ENCODE peak calls at places on chromosomes 3 and 15, in eight cellular contexts. One of them, this sample, is unnamed.

GRCh38 chr3:179682681-179683080 is 29.8 kb downstream of the USP13 start:
- DNase-seq in tibial artery: no peak
- DNase-seq in body of pancreas: no peak
- DNase-seq in AG10803: no peak
- DNase-seq in suprapubic skin: no peak
- DNase-seq in spleen: no peak
- DNase-seq in pancreas: no peak
- DNase-seq in D721Med: no peak
- DNase-seq in this sample: no peak

GRCh38 chr15:56732135-56732880 is 1.0 kb downstream of the ZNF280D start:
- DNase-seq in D721Med: no peak
- DNase-seq in tibial artery: no peak
- DNase-seq in pancreas: peak
- DNase-seq in suprapubic skin: no peak
- DNase-seq in spleen: no peak
- DNase-seq in AG10803: peak
- DNase-seq in body of pancreas: peak
- DNase-seq in this sample: peak

GRCh38 chr3:66450389-66451022 is 50.3 kb downstream of the LRIG1 start:
- DNase-seq in spleen: no peak
- DNase-seq in body of pancreas: peak
- DNase-seq in pancreas: peak
- DNase-seq in AG10803: peak
- DNase-seq in D721Med: no peak
- DNase-seq in tibial artery: peak
- DNase-seq in suprapubic skin: no peak
- DNase-seq in this sample: peak

GRCh38 chr3:127476936-127477335 is 113.6 kb downstream of the TPRA1 start:
- DNase-seq in suprapubic skin: no peak
- DNase-seq in spleen: peak
- DNase-seq in D721Med: no peak
- DNase-seq in AG10803: no peak
- DNase-seq in tibial artery: no peak
- DNase-seq in pancreas: no peak
- DNase-seq in body of pancreas: no peak
- DNase-seq in this sample: no peak

GRCh38 chr15:79004336-79004735 is 59.5 kb upstream of the CTSH start:
- DNase-seq in D721Med: no peak
- DNase-seq in suprapubic skin: no peak
- DNase-seq in tibial artery: no peak
- DNase-seq in body of pancreas: no peak
- DNase-seq in spleen: no peak
- DNase-seq in AG10803: peak
- DNase-seq in pancreas: peak
- DNase-seq in this sample: peak

GRCh38 chr15:49827311-49827710 is 206.5 kb downstream of the DTWD1 start:
- DNase-seq in spleen: no peak
- DNase-seq in tibial artery: no peak
- DNase-seq in D721Med: no peak
- DNase-seq in body of pancreas: no peak
- DNase-seq in pancreas: no peak
- DNase-seq in suprapubic skin: no peak
- DNase-seq in AG10803: no peak
- DNase-seq in this sample: no peak

GRCh38 chr3:129182390-129183180 is 1.1 kb downstream of the CNBP start:
- DNase-seq in AG10803: peak
- DNase-seq in suprapubic skin: no peak
- DNase-seq in D721Med: no peak
- DNase-seq in body of pancreas: no peak
- DNase-seq in spleen: peak
- DNase-seq in tibial artery: no peak
- DNase-seq in pancreas: no peak
- DNase-seq in this sample: peak

GRCh38 chr3:122977645-122978466 is 49.7 kb downstream of the SEMA5B start:
- DNase-seq in body of pancreas: peak
- DNase-seq in tibial artery: peak
- DNase-seq in spleen: no peak
- DNase-seq in suprapubic skin: no peak
- DNase-seq in D721Med: no peak
- DNase-seq in AG10803: peak
- DNase-seq in pancreas: no peak
- DNase-seq in this sample: peak

DNA sequence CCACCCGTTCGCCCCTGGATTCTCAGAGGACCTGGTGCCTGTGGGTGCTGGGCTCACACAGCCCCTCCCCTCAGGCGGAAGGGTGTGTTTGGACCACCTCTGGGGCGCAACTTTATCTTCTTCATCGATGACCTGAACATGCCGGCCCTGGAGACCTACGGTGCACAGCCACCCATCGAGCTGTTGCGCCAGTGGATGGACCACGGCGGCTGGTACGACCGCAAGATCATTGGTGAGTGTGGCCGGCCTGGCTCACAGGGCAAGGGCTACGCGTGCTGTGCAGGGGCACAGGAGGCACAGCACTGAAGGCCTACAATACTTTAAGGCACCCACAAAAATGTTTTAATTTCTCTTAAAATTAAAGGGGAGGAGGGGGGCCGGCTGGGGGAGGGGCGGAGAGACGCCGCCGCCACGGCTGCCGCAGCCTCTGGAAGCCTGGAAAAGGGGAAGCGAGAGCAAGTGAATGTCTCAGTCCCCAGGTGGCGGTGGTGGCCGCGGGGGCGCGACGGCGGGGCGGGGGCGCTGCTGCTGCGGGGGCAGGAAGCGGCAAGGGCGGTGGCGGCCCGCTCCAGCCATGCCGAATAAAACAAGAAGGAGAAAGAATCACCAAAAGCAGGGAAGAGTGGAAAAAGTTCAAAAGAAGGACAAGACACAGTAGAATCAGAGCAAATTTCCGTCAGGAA is 56.8 kb downstream of the DNAH1 start:
- DNase-seq in tibial artery: peak
- DNase-seq in pancreas: no peak
- DNase-seq in body of pancreas: no peak
- DNase-seq in suprapubic skin: no peak
- DNase-seq in spleen: peak
- DNase-seq in D721Med: no peak
- DNase-seq in AG10803: no peak
- DNase-seq in this sample: no peak
- TF ChIP-seq CTCF in tibial artery: no peak
- TF ChIP-seq CTCF in pancreas: no peak
- TF ChIP-seq CTCF in body of pancreas: no peak
- TF ChIP-seq CTCF in suprapubic skin: no peak
- TF ChIP-seq CTCF in spleen: no peak
- TF ChIP-seq CTCF in D721Med: no peak
- TF ChIP-seq CTCF in AG10803: no peak
- TF ChIP-seq CTCF in this sample: no peak

DNA sequence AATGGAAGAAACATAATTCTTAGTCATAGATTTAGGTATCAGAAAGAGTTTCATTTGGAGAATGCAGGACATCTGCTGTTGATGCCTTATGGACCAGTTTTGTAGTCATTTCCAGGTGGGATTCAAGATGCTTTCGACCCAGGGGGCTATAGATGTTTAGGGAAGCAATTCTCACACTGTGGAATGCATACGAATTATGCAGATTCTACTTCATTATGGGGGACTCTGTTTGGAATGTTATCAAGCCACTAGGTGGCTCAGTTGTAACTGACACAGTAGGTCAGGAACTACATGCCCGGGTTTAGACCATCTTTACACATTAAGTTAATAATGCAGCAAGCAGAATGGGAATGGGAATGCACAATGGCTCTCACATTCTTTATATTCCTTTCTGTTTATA is 1359.8 kb downstream of the ZPLD1 start:
- DNase-seq in AG10803: no peak
- DNase-seq in pancreas: no peak
- DNase-seq in tibial artery: no peak
- DNase-seq in suprapubic skin: no peak
- DNase-seq in body of pancreas: no peak
- DNase-seq in spleen: no peak
- DNase-seq in D721Med: no peak
- DNase-seq in this sample: peak
- TF ChIP-seq CTCF in AG10803: no peak
- TF ChIP-seq CTCF in pancreas: no peak
- TF ChIP-seq CTCF in tibial artery: no peak
- TF ChIP-seq CTCF in suprapubic skin: no peak
- TF ChIP-seq CTCF in body of pancreas: peak
- TF ChIP-seq CTCF in spleen: no peak
- TF ChIP-seq CTCF in D721Med: peak
- TF ChIP-seq CTCF in this sample: no peak

GRCh38 chr3:195849322-195850074 is 37.8 kb upstream of the MUC4 start:
- DNase-seq in tibial artery: no peak
- DNase-seq in AG10803: no peak
- DNase-seq in spleen: peak
- DNase-seq in D721Med: no peak
- DNase-seq in suprapubic skin: no peak
- DNase-seq in pancreas: no peak
- DNase-seq in body of pancreas: no peak
- DNase-seq in this sample: no peak
- TF ChIP-seq CTCF in tibial artery: peak
- TF ChIP-seq CTCF in AG10803: no peak
- TF ChIP-seq CTCF in spleen: no peak
- TF ChIP-seq CTCF in D721Med: peak
- TF ChIP-seq CTCF in suprapubic skin: peak
- TF ChIP-seq CTCF in pancreas: peak
- TF ChIP-seq CTCF in body of pancreas: no peak
- TF ChIP-seq CTCF in this sample: no peak

GRCh38 chr15:77107531-77108355 is 36.8 kb upstream of the TSPAN3 start:
- DNase-seq in suprapubic skin: no peak
- DNase-seq in spleen: no peak
- DNase-seq in body of pancreas: peak
- DNase-seq in tibial artery: peak
- DNase-seq in D721Med: peak
- DNase-seq in pancreas: peak
- DNase-seq in AG10803: peak
- DNase-seq in this sample: peak
- TF ChIP-seq CTCF in suprapubic skin: peak
- TF ChIP-seq CTCF in spleen: peak
- TF ChIP-seq CTCF in body of pancreas: peak
- TF ChIP-seq CTCF in tibial artery: peak
- TF ChIP-seq CTCF in D721Med: peak
- TF ChIP-seq CTCF in pancreas: peak
- TF ChIP-seq CTCF in AG10803: peak
- TF ChIP-seq CTCF in this sample: peak

DNA sequence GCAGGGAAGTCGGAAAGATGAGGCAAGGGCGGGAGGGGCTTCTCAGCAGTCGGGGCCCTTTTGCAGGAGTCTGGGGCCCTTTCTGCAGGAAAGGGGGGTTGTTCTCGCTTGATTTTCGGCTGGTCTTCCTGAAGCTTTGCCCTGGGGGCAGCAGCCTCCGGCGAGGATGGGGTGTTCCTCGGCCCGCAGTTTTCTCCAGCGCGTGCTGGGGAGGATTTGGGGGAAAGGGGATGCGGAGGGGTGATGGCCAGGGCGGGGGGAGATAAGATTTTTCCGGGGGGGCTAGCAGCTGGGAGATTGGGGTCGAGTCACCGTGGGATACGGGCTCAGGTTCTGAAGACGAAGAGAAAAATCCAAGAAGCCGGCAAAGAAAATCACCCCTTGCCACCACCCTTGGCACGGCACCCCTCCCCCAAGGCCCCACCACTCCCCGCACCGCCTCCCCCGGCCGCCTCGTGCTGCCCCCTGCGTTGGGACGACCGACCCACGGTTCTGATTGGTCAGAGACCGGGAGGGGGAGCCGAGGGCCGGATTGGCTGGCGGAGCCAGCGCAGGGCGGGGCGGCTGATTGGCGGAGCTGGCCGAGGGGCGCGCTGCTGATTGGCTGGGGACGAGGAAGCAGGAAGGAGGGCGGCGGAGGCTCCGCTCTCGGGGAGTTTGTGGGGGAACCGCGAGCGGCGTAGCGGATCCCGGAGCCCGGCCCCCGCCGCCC is at the start of gene BAHD1:
- DNase-seq in spleen: peak
- DNase-seq in tibial artery: peak
- DNase-seq in AG10803: peak
- DNase-seq in D721Med: peak
- DNase-seq in body of pancreas: peak
- DNase-seq in suprapubic skin: peak
- DNase-seq in pancreas: peak
- DNase-seq in this sample: peak
- TF ChIP-seq CTCF in spleen: no peak
- TF ChIP-seq CTCF in tibial artery: no peak
- TF ChIP-seq CTCF in AG10803: no peak
- TF ChIP-seq CTCF in D721Med: no peak
- TF ChIP-seq CTCF in body of pancreas: no peak
- TF ChIP-seq CTCF in suprapubic skin: no peak
- TF ChIP-seq CTCF in pancreas: no peak
- TF ChIP-seq CTCF in this sample: no peak

DNA sequence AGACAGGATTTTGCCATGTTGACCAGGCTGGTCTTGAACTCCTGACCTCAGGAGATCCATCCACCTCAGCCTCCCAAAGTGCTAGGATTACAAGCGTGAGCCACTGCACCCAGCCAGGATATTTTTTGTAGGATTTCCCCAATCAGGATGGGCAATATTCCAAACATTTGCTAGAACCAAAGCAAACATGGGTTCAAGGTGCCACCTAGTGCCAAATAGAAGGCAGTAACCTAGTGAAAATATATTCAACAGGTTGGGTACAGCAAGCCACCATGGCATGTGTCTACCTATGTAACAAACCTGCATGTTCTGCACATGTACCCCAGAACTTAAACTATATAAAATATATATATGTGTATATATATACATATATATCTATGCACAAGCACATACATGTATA is 185.9 kb upstream of the CADM2 start:
- DNase-seq in tibial artery: no peak
- DNase-seq in D721Med: no peak
- DNase-seq in AG10803: no peak
- DNase-seq in pancreas: no peak
- DNase-seq in body of pancreas: peak
- DNase-seq in suprapubic skin: no peak
- DNase-seq in spleen: no peak
- DNase-seq in this sample: peak
- TF ChIP-seq CTCF in tibial artery: no peak
- TF ChIP-seq CTCF in D721Med: peak
- TF ChIP-seq CTCF in AG10803: no peak
- TF ChIP-seq CTCF in pancreas: no peak
- TF ChIP-seq CTCF in body of pancreas: peak
- TF ChIP-seq CTCF in suprapubic skin: no peak
- TF ChIP-seq CTCF in spleen: no peak
- TF ChIP-seq CTCF in this sample: no peak

GRCh38 chr3:183275418-183275817 is 22.4 kb downstream of the B3GNT5 start:
- DNase-seq in AG10803: no peak
- DNase-seq in tibial artery: no peak
- DNase-seq in D721Med: no peak
- DNase-seq in body of pancreas: peak
- DNase-seq in suprapubic skin: no peak
- DNase-seq in pancreas: peak
- DNase-seq in spleen: no peak
- DNase-seq in this sample: peak
- TF ChIP-seq CTCF in AG10803: no peak
- TF ChIP-seq CTCF in tibial artery: no peak
- TF ChIP-seq CTCF in D721Med: no peak
- TF ChIP-seq CTCF in body of pancreas: no peak
- TF ChIP-seq CTCF in suprapubic skin: no peak
- TF ChIP-seq CTCF in pancreas: no peak
- TF ChIP-seq CTCF in spleen: no peak
- TF ChIP-seq CTCF in this sample: no peak

This sample was measured in MCF 10A.